ENCODE peak calls at places on chromosomes 5 and 9, in four cellular contexts. S is lung microvascular endothelial cell, T is GM13977, A is T1000. O is an unnamed sample.

GRCh38 chr9:7901676-7902075 is 102.1 kb upstream of the DMAC1 start:
- DNase-seq in S (no peak), T (no peak), A (no peak), O (no peak)

GRCh38 chr5:59275537-59276276 is 617.8 kb downstream of the PDE4D start:
- DNase-seq in S (peak; percentile 46), T (no peak), A (no peak), O (peak; percentile 85)

GRCh38 chr9:90956026-90956810 is 154.6 kb downstream of the SYK start:
- DNase-seq in S (no peak), T (no peak), A (no peak), O (no peak)

GRCh38 chr5:37776826-37777225 is 63.0 kb downstream of the GDNF start:
- DNase-seq in S (no peak), T (no peak), A (no peak), O (no peak)

GRCh38 chr5:9059920-9060691 is 485.8 kb downstream of the SEMA5A start:
- DNase-seq in S (peak; percentile 74), T (no peak), A (peak; percentile 55), O (peak; percentile 97)

GRCh38 chr5:156332245-156332644 is 5.3 kb downstream of the SGCD start:
- DNase-seq in S (no peak), T (no peak), A (no peak), O (no peak)

GRCh38 chr5:39015743-39016586 is 58.2 kb downstream of the RICTOR start:
- DNase-seq in S (no peak), T (no peak), A (no peak), O (peak; percentile 63)

GRCh38 chr5:89374144-89374784 is 491.3 kb upstream of the MEF2C start:
- DNase-seq in S (no peak), T (no peak), A (no peak), O (no peak)

GRCh38 chr5:78717674-78718073 is 69.1 kb upstream of the LHFPL2 start:
- DNase-seq in S (no peak), T (no peak), A (peak; percentile 4), O (no peak)

GRCh38 chr5:157265714-157266285 is at the start of gene CYFIP2:
- DNase-seq in S (peak; percentile 21), T (peak; percentile 93), A (no peak), O (peak; percentile 31)

GRCh38 chr9:13721481-13722235 is 442.2 kb upstream of the MPDZ start:
- DNase-seq in S (no peak), T (no peak), A (no peak), O (no peak)

GRCh38 chr5:141691286-141691866 is 9.3 kb upstream of the ARAP3 start:
- DNase-seq in S (no peak), T (no peak), A (no peak), O (no peak)

GRCh38 chr5:55363861-55364260 is 56.1 kb downstream of the MTREX start:
- DNase-seq in S (no peak), T (no peak), A (no peak), O (no peak)

GRCh38 chr5:102628449-102629175 is 126.5 kb upstream of the PAM start:
- DNase-seq in S (no peak), T (no peak), A (no peak), O (peak; percentile 72)

GRCh38 chr5:77129386-77129785 is 42.3 kb upstream of the ZBED3 start:
- DNase-seq in S (peak; percentile 71), T (no peak), A (no peak), O (peak; percentile 5)

GRCh38 chr9:131306397-131306997 is 17.0 kb downstream of the PLPP7 start:
- DNase-seq in S (no peak), T (no peak), A (no peak), O (no peak)

GRCh38 chr5:1505506-1506241 is 18.1 kb downstream of the LPCAT1 start:
- DNase-seq in S (no peak), T (no peak), A (no peak), O (no peak)

GRCh38 chr9:123225995-123226394 is 42.4 kb downstream of the STRBP start:
- DNase-seq in S (no peak), T (no peak), A (no peak), O (peak; percentile 71)

GRCh38 chr5:32584651-32585050 is 706 bp upstream of the SUB1 start:
- DNase-seq in S (peak; percentile 19), T (no peak), A (no peak), O (no peak)

GRCh38 chr5:73135429-73136276 is 15.3 kb downstream of the TMEM171 start:
- DNase-seq in S (peak; percentile 27), T (no peak), A (no peak), O (peak; percentile 27)

GRCh38 chr9:114027901-114028465 is 50.1 kb downstream of the AMBP start:
- DNase-seq in S (no peak), T (no peak), A (no peak), O (no peak)

GRCh38 chr5:172758077-172758835 is 12.7 kb downstream of the DUSP1 start:
- DNase-seq in S (peak; percentile 32), T (no peak), A (peak; percentile 81), O (peak; percentile 60)

GRCh38 chr9:132800038-132800648 is 77.9 kb downstream of the AK8 start:
- DNase-seq in S (peak; percentile 80), T (peak; percentile 77), A (peak; percentile 8), O (peak; percentile 57)

GRCh38 chr5:14172149-14172795 is 29.1 kb downstream of the TRIO start:
- DNase-seq in S (no peak), T (peak; percentile 65), A (no peak), O (no peak)

GRCh38 chr5:9034671-9035070 is 511.2 kb downstream of the SEMA5A start:
- DNase-seq in S (peak; percentile 38), T (no peak), A (no peak), O (peak; percentile 55)

GRCh38 chr9:97220894-97221477 is 86.5 kb upstream of the CCDC180 start:
- DNase-seq in S (no peak), T (peak; percentile 12), A (no peak), O (no peak)

GRCh38 chr9:129556576-129557191 is 64.2 kb downstream of the C9orf50 start:
- DNase-seq in S (no peak), T (no peak), A (no peak), O (no peak)

GRCh38 chr5:10702911-10703491 is 58.0 kb downstream of the DAP start:
- DNase-seq in S (no peak), T (no peak), A (no peak), O (peak; percentile 58)

GRCh38 chr9:3125602-3126392 is 281.9 kb upstream of the PUM3 start:
- DNase-seq in S (no peak), T (no peak), A (no peak), O (no peak)

GRCh38 chr5:139188558-139189270 is 9.5 kb downstream of the SIL1 start:
- DNase-seq in S (no peak), T (no peak), A (no peak), O (no peak)

O was measured in mammary epithelial cell.